ENCODE peak calls at places on chromosomes 13 and 19, in ten cellular contexts. One of them, this sample, is unnamed. For H3K9me3 and H3K4me1, the result is how much of the 10 kb centered on the place peaks cover.

GRCh38 chr13:53151692-53152421 is 123.2 kb downstream of the OLFM4 start:
- DNase-seq in sigmoid colon: no peak
- DNase-seq in left lung: no peak
- DNase-seq in pancreas: peak
- DNase-seq in neural progenitor cell: peak
- DNase-seq in right lobe of liver: no peak
- DNase-seq in left ventricle myocardium inferior: no peak
- DNase-seq in heart right ventricle: peak
- DNase-seq in ascending aorta: no peak
- DNase-seq in esophagus squamous epithelium: no peak
- DNase-seq in this sample: no peak

GRCh38 chr13:42747399-42747873 is 33.9 kb upstream of the FAM216B start:
- DNase-seq in sigmoid colon: no peak
- DNase-seq in left lung: no peak
- DNase-seq in pancreas: no peak
- DNase-seq in neural progenitor cell: no peak
- DNase-seq in right lobe of liver: no peak
- DNase-seq in left ventricle myocardium inferior: no peak
- DNase-seq in heart right ventricle: no peak
- DNase-seq in ascending aorta: no peak
- DNase-seq in esophagus squamous epithelium: no peak
- DNase-seq in this sample: no peak

GRCh38 chr19:2164020-2164988 is 571 bp downstream of the DOT1L start:
- DNase-seq in sigmoid colon: peak
- DNase-seq in left lung: no peak
- DNase-seq in pancreas: peak
- DNase-seq in neural progenitor cell: peak
- DNase-seq in right lobe of liver: peak
- DNase-seq in left ventricle myocardium inferior: no peak
- DNase-seq in heart right ventricle: no peak
- DNase-seq in ascending aorta: no peak
- DNase-seq in esophagus squamous epithelium: no peak
- DNase-seq in this sample: no peak

GRCh38 chr13:45621950-45622349 is 6.4 kb upstream of the ERICH6B start:
- DNase-seq in sigmoid colon: no peak
- DNase-seq in left lung: no peak
- DNase-seq in pancreas: no peak
- DNase-seq in neural progenitor cell: peak
- DNase-seq in right lobe of liver: no peak
- DNase-seq in left ventricle myocardium inferior: no peak
- DNase-seq in heart right ventricle: no peak
- DNase-seq in ascending aorta: no peak
- DNase-seq in esophagus squamous epithelium: no peak
- DNase-seq in this sample: no peak

GRCh38 chr13:34257980-34258379 is 440.0 kb downstream of the RFC3 start:
- DNase-seq in sigmoid colon: no peak
- DNase-seq in left lung: no peak
- DNase-seq in pancreas: no peak
- DNase-seq in neural progenitor cell: no peak
- DNase-seq in right lobe of liver: no peak
- DNase-seq in left ventricle myocardium inferior: no peak
- DNase-seq in heart right ventricle: no peak
- DNase-seq in ascending aorta: no peak
- DNase-seq in esophagus squamous epithelium: no peak
- DNase-seq in this sample: no peak

GRCh38 chr19:30673336-30673735 is 301.2 kb downstream of the ZNF536 start:
- DNase-seq in sigmoid colon: no peak
- DNase-seq in left lung: no peak
- DNase-seq in pancreas: no peak
- DNase-seq in neural progenitor cell: no peak
- DNase-seq in right lobe of liver: no peak
- DNase-seq in left ventricle myocardium inferior: no peak
- DNase-seq in heart right ventricle: no peak
- DNase-seq in ascending aorta: no peak
- DNase-seq in esophagus squamous epithelium: no peak
- DNase-seq in this sample: no peak

GRCh38 chr13:95236774-95237173 is 64.5 kb downstream of the ABCC4 start:
- DNase-seq in sigmoid colon: no peak
- DNase-seq in left lung: no peak
- DNase-seq in pancreas: no peak
- DNase-seq in neural progenitor cell: no peak
- DNase-seq in right lobe of liver: no peak
- DNase-seq in left ventricle myocardium inferior: no peak
- DNase-seq in heart right ventricle: no peak
- DNase-seq in ascending aorta: no peak
- DNase-seq in esophagus squamous epithelium: no peak
- DNase-seq in this sample: no peak

GRCh38 chr13:33052446-33052845 is 36.2 kb downstream of the KL start:
- DNase-seq in sigmoid colon: no peak
- DNase-seq in left lung: no peak
- DNase-seq in pancreas: no peak
- DNase-seq in neural progenitor cell: no peak
- DNase-seq in right lobe of liver: no peak
- DNase-seq in left ventricle myocardium inferior: no peak
- DNase-seq in heart right ventricle: no peak
- DNase-seq in ascending aorta: no peak
- DNase-seq in esophagus squamous epithelium: no peak
- DNase-seq in this sample: no peak

GRCh38 chr19:12868540-12869112 is 12.6 kb downstream of the DNASE2 start:
- DNase-seq in sigmoid colon: no peak
- DNase-seq in left lung: no peak
- DNase-seq in pancreas: no peak
- DNase-seq in neural progenitor cell: no peak
- DNase-seq in right lobe of liver: no peak
- DNase-seq in left ventricle myocardium inferior: no peak
- DNase-seq in heart right ventricle: no peak
- DNase-seq in ascending aorta: no peak
- DNase-seq in esophagus squamous epithelium: no peak
- DNase-seq in this sample: no peak

GRCh38 chr19:48565090-48565489 is 13.1 kb downstream of the SULT2B1 start:
- DNase-seq in sigmoid colon: no peak
- DNase-seq in left lung: no peak
- DNase-seq in pancreas: no peak
- DNase-seq in neural progenitor cell: no peak
- DNase-seq in right lobe of liver: no peak
- DNase-seq in left ventricle myocardium inferior: no peak
- DNase-seq in heart right ventricle: no peak
- DNase-seq in ascending aorta: no peak
- DNase-seq in esophagus squamous epithelium: no peak
- DNase-seq in this sample: no peak

GRCh38 chr19:16470911-16471811 is 609 bp downstream of the EPS15L1 start:
- DNase-seq in sigmoid colon: no peak
- DNase-seq in left lung: no peak
- DNase-seq in pancreas: peak
- DNase-seq in neural progenitor cell: peak
- DNase-seq in right lobe of liver: peak
- DNase-seq in left ventricle myocardium inferior: no peak
- DNase-seq in heart right ventricle: no peak
- DNase-seq in ascending aorta: no peak
- DNase-seq in esophagus squamous epithelium: no peak
- DNase-seq in this sample: peak

GRCh38 chr13:44305845-44306244 is 67.8 kb upstream of the SERP2 start:
- DNase-seq in sigmoid colon: no peak
- DNase-seq in left lung: no peak
- DNase-seq in pancreas: no peak
- DNase-seq in neural progenitor cell: peak
- DNase-seq in right lobe of liver: no peak
- DNase-seq in left ventricle myocardium inferior: no peak
- DNase-seq in heart right ventricle: no peak
- DNase-seq in ascending aorta: no peak
- DNase-seq in esophagus squamous epithelium: no peak
- DNase-seq in this sample: no peak

GRCh38 chr13:114319441-114319871 is 5.2 kb downstream of the CHAMP1 start:
- DNase-seq in sigmoid colon: no peak
- DNase-seq in left lung: no peak
- DNase-seq in pancreas: no peak
- DNase-seq in neural progenitor cell: no peak
- DNase-seq in right lobe of liver: no peak
- DNase-seq in left ventricle myocardium inferior: no peak
- DNase-seq in heart right ventricle: no peak
- DNase-seq in ascending aorta: no peak
- DNase-seq in esophagus squamous epithelium: no peak
- DNase-seq in this sample: no peak

GRCh38 chr19:52734340-52734892 is 428 bp downstream of the ZNF611 start:
- DNase-seq in sigmoid colon: peak
- DNase-seq in left lung: no peak
- DNase-seq in pancreas: peak
- DNase-seq in neural progenitor cell: peak
- DNase-seq in right lobe of liver: peak
- DNase-seq in left ventricle myocardium inferior: peak
- DNase-seq in heart right ventricle: no peak
- DNase-seq in ascending aorta: no peak
- DNase-seq in esophagus squamous epithelium: no peak
- DNase-seq in this sample: no peak

GRCh38 chr13:48532473-48533206 is at the start of gene RCBTB2:
- DNase-seq in sigmoid colon: peak
- DNase-seq in left lung: peak
- DNase-seq in pancreas: peak
- DNase-seq in neural progenitor cell: peak
- DNase-seq in right lobe of liver: peak
- DNase-seq in left ventricle myocardium inferior: peak
- DNase-seq in heart right ventricle: peak
- DNase-seq in ascending aorta: peak
- DNase-seq in esophagus squamous epithelium: peak
- DNase-seq in this sample: peak

GRCh38 chr13:87975035-87975434 is 303.9 kb downstream of the SLITRK5 start:
- DNase-seq in sigmoid colon: no peak
- DNase-seq in left lung: no peak
- DNase-seq in pancreas: no peak
- DNase-seq in neural progenitor cell: no peak
- DNase-seq in right lobe of liver: no peak
- DNase-seq in left ventricle myocardium inferior: no peak
- DNase-seq in heart right ventricle: no peak
- DNase-seq in ascending aorta: no peak
- DNase-seq in esophagus squamous epithelium: no peak
- DNase-seq in this sample: no peak

GRCh38 chr13:108005231-108005630 is 210.1 kb downstream of the LIG4 start:
- DNase-seq in sigmoid colon: no peak
- DNase-seq in left lung: no peak
- DNase-seq in pancreas: no peak
- DNase-seq in neural progenitor cell: no peak
- DNase-seq in right lobe of liver: no peak
- DNase-seq in left ventricle myocardium inferior: no peak
- DNase-seq in heart right ventricle: no peak
- DNase-seq in ascending aorta: no peak
- DNase-seq in esophagus squamous epithelium: no peak
- DNase-seq in this sample: no peak

GRCh38 chr13:98571955-98572662 is 4.8 kb downstream of the STK24 start:
- DNase-seq in sigmoid colon: no peak
- DNase-seq in left lung: no peak
- DNase-seq in pancreas: no peak
- DNase-seq in neural progenitor cell: no peak
- DNase-seq in right lobe of liver: no peak
- DNase-seq in left ventricle myocardium inferior: no peak
- DNase-seq in heart right ventricle: no peak
- DNase-seq in ascending aorta: no peak
- DNase-seq in esophagus squamous epithelium: no peak
- DNase-seq in this sample: no peak

GRCh38 chr19:19645233-19645870 is 1.9 kb upstream of the GMIP start:
- DNase-seq in sigmoid colon: no peak
- DNase-seq in left lung: no peak
- DNase-seq in pancreas: no peak
- DNase-seq in neural progenitor cell: no peak
- DNase-seq in right lobe of liver: no peak
- DNase-seq in left ventricle myocardium inferior: no peak
- DNase-seq in heart right ventricle: no peak
- DNase-seq in ascending aorta: no peak
- DNase-seq in esophagus squamous epithelium: no peak
- DNase-seq in this sample: no peak

GRCh38 chr19:27522223-27522622 is 1690.7 kb downstream of the UQCRFS1 start:
- DNase-seq in sigmoid colon: no peak
- DNase-seq in left lung: no peak
- DNase-seq in pancreas: no peak
- DNase-seq in neural progenitor cell: no peak
- DNase-seq in right lobe of liver: no peak
- DNase-seq in left ventricle myocardium inferior: no peak
- DNase-seq in heart right ventricle: no peak
- DNase-seq in ascending aorta: no peak
- DNase-seq in esophagus squamous epithelium: no peak
- DNase-seq in this sample: no peak
- H3K9me3 ChIP-seq in sigmoid colon: under half
- H3K9me3 ChIP-seq in left lung: under half
- H3K9me3 ChIP-seq in pancreas: under half
- H3K9me3 ChIP-seq in neural progenitor cell: half or more
- H3K9me3 ChIP-seq in right lobe of liver: under half
- H3K9me3 ChIP-seq in left ventricle myocardium inferior: half or more
- H3K9me3 ChIP-seq in heart right ventricle: under half
- H3K9me3 ChIP-seq in ascending aorta: under half
- H3K9me3 ChIP-seq in esophagus squamous epithelium: under half
- H3K9me3 ChIP-seq in this sample: under half

DNA sequence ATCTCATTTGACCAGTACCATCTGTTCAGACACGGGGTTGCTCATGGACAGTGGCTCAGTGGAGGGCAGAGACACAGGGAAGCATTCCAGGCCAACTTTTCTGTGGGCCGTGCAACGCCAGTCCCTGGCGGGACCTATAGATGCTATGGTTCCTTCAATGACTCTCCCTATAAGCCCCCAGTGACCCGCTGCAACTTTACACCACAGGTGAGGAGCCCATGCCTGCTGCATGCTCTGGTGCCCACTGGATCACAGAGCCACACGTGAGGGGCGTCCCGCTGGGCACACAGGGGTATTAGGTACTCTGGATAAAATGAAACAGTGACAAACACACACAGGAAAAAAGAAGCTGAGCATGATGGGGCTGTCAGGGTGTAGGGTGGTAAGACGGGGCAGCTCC is 34.3 kb downstream of the LAIR2 start:
- DNase-seq in sigmoid colon: no peak
- DNase-seq in left lung: no peak
- DNase-seq in pancreas: no peak
- DNase-seq in neural progenitor cell: no peak
- DNase-seq in right lobe of liver: no peak
- DNase-seq in left ventricle myocardium inferior: no peak
- DNase-seq in heart right ventricle: no peak
- DNase-seq in ascending aorta: no peak
- DNase-seq in esophagus squamous epithelium: no peak
- DNase-seq in this sample: no peak
- H3K4me1 ChIP-seq in sigmoid colon: under half
- H3K4me1 ChIP-seq in left lung: under half
- H3K4me1 ChIP-seq in pancreas: under half
- H3K4me1 ChIP-seq in neural progenitor cell: under half
- H3K4me1 ChIP-seq in right lobe of liver: under half
- H3K4me1 ChIP-seq in left ventricle myocardium inferior: under half
- H3K4me1 ChIP-seq in heart right ventricle: under half
- H3K4me1 ChIP-seq in ascending aorta: under half
- H3K4me1 ChIP-seq in esophagus squamous epithelium: under half
- H3K4me1 ChIP-seq in this sample: under half

GRCh38 chr19:42443944-42444398 is 1.2 kb upstream of the CXCL17 start:
- DNase-seq in sigmoid colon: no peak
- DNase-seq in left lung: no peak
- DNase-seq in pancreas: peak
- DNase-seq in neural progenitor cell: no peak
- DNase-seq in right lobe of liver: no peak
- DNase-seq in left ventricle myocardium inferior: no peak
- DNase-seq in heart right ventricle: no peak
- DNase-seq in ascending aorta: no peak
- DNase-seq in esophagus squamous epithelium: no peak
- DNase-seq in this sample: no peak
- TF ChIP-seq CTCF in sigmoid colon: no peak
- TF ChIP-seq CTCF in left lung: no peak
- TF ChIP-seq CTCF in pancreas: no peak
- TF ChIP-seq CTCF in neural progenitor cell: no peak
- TF ChIP-seq CTCF in right lobe of liver: no peak
- TF ChIP-seq CTCF in left ventricle myocardium inferior: no peak
- TF ChIP-seq CTCF in heart right ventricle: no peak
- TF ChIP-seq CTCF in ascending aorta: no peak
- TF ChIP-seq CTCF in esophagus squamous epithelium: no peak
- TF ChIP-seq CTCF in this sample: no peak

GRCh38 chr13:92649140-92649813 is 577.3 kb upstream of the GPC6 start:
- DNase-seq in sigmoid colon: no peak
- DNase-seq in left lung: no peak
- DNase-seq in pancreas: no peak
- DNase-seq in neural progenitor cell: no peak
- DNase-seq in right lobe of liver: no peak
- DNase-seq in left ventricle myocardium inferior: no peak
- DNase-seq in heart right ventricle: no peak
- DNase-seq in ascending aorta: no peak
- DNase-seq in esophagus squamous epithelium: no peak
- DNase-seq in this sample: no peak
- H3K9me3 ChIP-seq in sigmoid colon: under half
- H3K9me3 ChIP-seq in left lung: under half
- H3K9me3 ChIP-seq in pancreas: under half
- H3K9me3 ChIP-seq in neural progenitor cell: under half
- H3K9me3 ChIP-seq in right lobe of liver: under half
- H3K9me3 ChIP-seq in left ventricle myocardium inferior: under half
- H3K9me3 ChIP-seq in heart right ventricle: under half
- H3K9me3 ChIP-seq in ascending aorta: under half
- H3K9me3 ChIP-seq in esophagus squamous epithelium: under half
- H3K9me3 ChIP-seq in this sample: under half